ENCODE peak calls at places on chromosomes 6 and 20, in six cellular contexts. I, T, V, A, N and U are unnamed samples.

GRCh38 chr6:100472674-100473073 is 8.0 kb upstream of the SIM1 start:
- DNase-seq in I (no peak), T (no peak), V (no peak), A (peak), N (no peak), U (no peak)

GRCh38 chr6:46954819-46955520 is 33.2 kb upstream of the ADGRF5 start:
- DNase-seq in I (no peak), T (no peak), V (no peak), A (no peak), N (no peak), U (no peak)

GRCh38 chr6:36095497-36096391 is 34.6 kb upstream of the MAPK13 start:
- DNase-seq in I (peak), T (no peak), V (no peak), A (peak), N (no peak), U (peak)

GRCh38 chr6:30655743-30656094 is 8.8 kb downstream of the C6orf136 start:
- DNase-seq in I (no peak), T (no peak), V (no peak), A (no peak), N (no peak), U (no peak)

GRCh38 chr20:24365685-24366084 is 103.7 kb upstream of the SYNDIG1 start:
- DNase-seq in I (no peak), T (no peak), V (no peak), A (no peak), N (no peak), U (no peak)

GRCh38 chr6:49540614-49541013 is 9.9 kb upstream of the C6orf141 start:
- DNase-seq in I (no peak), T (no peak), V (no peak), A (peak), N (no peak), U (no peak)

GRCh38 chr6:28606424-28607391 is 81.0 kb downstream of the GPX5 start:
- DNase-seq in I (no peak), T (peak), V (peak), A (peak), N (peak), U (no peak)

GRCh38 chr6:85452441-85452881 is 2.6 kb downstream of the NT5E start:
- DNase-seq in I (no peak), T (no peak), V (no peak), A (peak), N (no peak), U (no peak)

GRCh38 chr6:46963626-46964025 is 41.9 kb upstream of the ADGRF5 start:
- DNase-seq in I (no peak), T (no peak), V (no peak), A (no peak), N (no peak), U (no peak)

GRCh38 chr6:43359831-43360230 is 9.6 kb downstream of the ZNF318 start:
- DNase-seq in I (no peak), T (no peak), V (no peak), A (no peak), N (no peak), U (no peak)

GRCh38 chr6:139364302-139364981 is 10.0 kb downstream of the CITED2 start:
- DNase-seq in I (no peak), T (peak), V (no peak), A (peak), N (peak), U (no peak)

GRCh38 chr6:25875563-25875905 is 1.5 kb upstream of the SLC17A3 start:
- DNase-seq in I (no peak), T (no peak), V (no peak), A (no peak), N (no peak), U (no peak)

GRCh38 chr6:111615916-111616612 is 10.4 kb upstream of the TRAF3IP2 start:
- DNase-seq in I (peak), T (no peak), V (no peak), A (no peak), N (no peak), U (no peak)

GRCh38 chr20:63976980-63977391 is 2.5 kb downstream of the SAMD10 start:
- DNase-seq in I (no peak), T (peak), V (no peak), A (no peak), N (no peak), U (no peak)

GRCh38 chr6:113893866-113894265 is 36.7 kb downstream of the MARCKS start:
- DNase-seq in I (no peak), T (no peak), V (no peak), A (no peak), N (no peak), U (no peak)

GRCh38 chr6:111260570-111261298 is 173.4 kb downstream of the SLC16A10 start:
- DNase-seq in I (no peak), T (no peak), V (no peak), A (no peak), N (peak), U (no peak)

GRCh38 chr6:161139766-161140553 is 133.9 kb downstream of the AGPAT4 start:
- DNase-seq in I (peak), T (no peak), V (no peak), A (no peak), N (peak), U (peak)

GRCh38 chr20:52682271-52682670 is 289.9 kb upstream of the TSHZ2 start:
- DNase-seq in I (no peak), T (no peak), V (no peak), A (no peak), N (no peak), U (no peak)

GRCh38 chr6:92000112-92000511 is 1413.2 kb upstream of the MAP3K7 start:
- DNase-seq in I (no peak), T (no peak), V (no peak), A (no peak), N (no peak), U (no peak)

GRCh38 chr6:13302751-13303667 is 25.3 kb downstream of the TBC1D7 start:
- DNase-seq in I (peak), T (no peak), V (no peak), A (peak), N (peak), U (peak)
- TF ChIP-seq EP300 in I (peak), T (no peak), V (peak), A (peak), N (peak), U (no peak)

GRCh38 chr6:31733734-31734133 is 2.6 kb downstream of the CLIC1 start:
- DNase-seq in I (no peak), T (no peak), V (no peak), A (no peak), N (no peak), U (no peak)
- TF ChIP-seq EP300 in I (no peak), T (no peak), V (no peak), A (no peak), N (no peak), U (no peak)

GRCh38 chr6:108591040-108591816 is 30.5 kb downstream of the FOXO3 start:
- DNase-seq in I (no peak), T (no peak), V (no peak), A (no peak), N (no peak), U (no peak)
- TF ChIP-seq EP300 in I (no peak), T (no peak), V (no peak), A (no peak), N (no peak), U (no peak)

DNA sequence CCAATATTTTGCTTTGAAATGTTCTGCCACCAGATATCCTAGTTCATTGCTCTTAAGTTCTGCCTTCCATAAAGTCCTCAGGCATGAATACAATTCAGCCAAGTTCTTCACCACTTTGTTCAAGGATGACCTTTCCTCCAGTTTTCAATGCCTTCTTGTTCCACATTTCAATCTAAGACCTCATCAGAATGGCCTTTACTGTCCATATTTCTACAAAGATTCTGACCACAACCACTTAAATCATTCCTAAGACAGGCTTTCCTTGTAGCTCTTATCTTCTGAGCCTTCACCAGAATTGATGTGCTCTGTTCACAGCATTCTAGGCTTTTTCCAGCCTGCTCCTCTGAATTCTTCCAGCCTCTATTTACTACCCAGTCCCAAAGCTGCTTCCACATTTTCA is 319.0 kb downstream of the HACE1 start:
- DNase-seq in I (no peak), T (no peak), V (no peak), A (no peak), N (no peak), U (no peak)
- TF ChIP-seq EP300 in I (no peak), T (no peak), V (no peak), A (no peak), N (no peak), U (no peak)

DNA sequence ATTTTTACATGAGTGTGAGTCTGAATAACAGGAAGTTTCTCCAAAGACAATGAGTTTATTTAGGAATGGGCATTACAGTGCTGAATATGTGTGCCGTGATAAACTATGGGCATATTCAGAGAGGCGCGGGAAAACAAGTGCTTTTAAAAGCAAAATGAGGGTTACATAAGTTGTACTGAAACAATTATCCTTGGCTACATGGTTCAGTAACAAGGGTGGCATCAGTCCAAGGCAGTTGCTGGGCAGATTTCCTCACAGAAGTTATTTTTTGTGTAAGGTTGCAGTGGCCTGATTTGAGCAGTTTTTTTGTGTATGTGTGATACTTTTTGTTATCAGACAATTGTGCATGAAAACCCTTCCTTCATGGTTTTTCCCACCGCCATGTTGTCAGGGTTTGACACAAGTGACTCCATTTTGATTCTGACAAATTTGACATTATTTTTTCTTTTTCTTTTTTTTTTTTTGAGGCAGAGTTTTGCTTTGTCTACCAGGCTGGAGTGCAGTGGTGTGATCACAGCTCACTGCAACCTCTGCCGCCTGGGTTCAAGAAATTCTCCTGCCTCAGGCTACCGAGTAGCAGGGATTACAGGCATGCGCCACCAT is 22.3 kb upstream of the PXDC1 start:
- DNase-seq in I (no peak), T (no peak), V (peak), A (no peak), N (no peak), U (no peak)
- TF ChIP-seq EP300 in I (no peak), T (no peak), V (no peak), A (no peak), N (no peak), U (no peak)

GRCh38 chr6:116218866-116219265 is 35.0 kb downstream of the TSPYL4 start:
- DNase-seq in I (no peak), T (no peak), V (no peak), A (no peak), N (no peak), U (no peak)

GRCh38 chr6:116220172-116220571 is 33.7 kb downstream of the TSPYL4 start:
- DNase-seq in I (no peak), T (peak), V (no peak), A (no peak), N (no peak), U (no peak)

GRCh38 chr6:116223355-116223754 is 30.5 kb downstream of the TSPYL4 start:
- DNase-seq in I (no peak), T (no peak), V (no peak), A (no peak), N (no peak), U (no peak)

GRCh38 chr6:116221931-116222330 is 31.9 kb downstream of the TSPYL4 start:
- DNase-seq in I (no peak), T (no peak), V (no peak), A (no peak), N (no peak), U (no peak)

GRCh38 chr6:116221067-116221466 is 32.8 kb downstream of the TSPYL4 start:
- DNase-seq in I (no peak), T (no peak), V (no peak), A (no peak), N (no peak), U (no peak)
- TF ChIP-seq EP300 in I (no peak), T (no peak), V (no peak), A (no peak), N (no peak), U (no peak)

GRCh38 chr20:9374480-9374879 is 139.9 kb upstream of the LAMP5 start:
- DNase-seq in I (no peak), T (no peak), V (no peak), A (no peak), N (no peak), U (no peak)
- TF ChIP-seq EP300 in I (no peak), T (no peak), V (no peak), A (no peak), N (no peak), U (no peak)

GRCh38 chr6:108260126-108260808 is 573 bp downstream of the SNX3 start:
- DNase-seq in I (peak), T (no peak), V (no peak), A (peak), N (peak), U (peak)

GRCh38 chr6:108263371-108263770 is 2.5 kb upstream of the SNX3 start:
- DNase-seq in I (no peak), T (no peak), V (no peak), A (no peak), N (no peak), U (no peak)

GRCh38 chr6:108260809-108261569 is at the start of gene SNX3:
- DNase-seq in I (peak), T (peak), V (peak), A (peak), N (peak), U (peak)
- TF ChIP-seq EP300 in I (no peak), T (no peak), V (no peak), A (no peak), N (no peak), U (no peak)